ENCODE peak calls at places on chromosomes 16 and 17, in six cellular contexts. One of them, this sample, is unnamed.

GRCh38 chr17:55567240-55568216 is 56.3 kb upstream of the SMIM36 start:
- DNase-seq in activated naive CD4-positive, alpha-beta T cell treated with Interleukin-2 at 50 U/mL for 16 hours: no peak
- DNase-seq in naive thymus-derived CD4-positive, alpha-beta T cell: no peak
- DNase-seq in NCI-H1092 treated with DMSO at 0.1 percent for 48 hours: peak
- DNase-seq in glutamatergic neuron: no peak
- DNase-seq in fibroblast of the conjunctiva: no peak
- DNase-seq in this sample: no peak

GRCh38 chr17:34782271-34782670 is 179.0 kb downstream of the CCT6B start:
- DNase-seq in fibroblast of the conjunctiva: no peak
- DNase-seq in NCI-H1092 treated with DMSO at 0.1 percent for 48 hours: no peak
- DNase-seq in naive thymus-derived CD4-positive, alpha-beta T cell: no peak
- DNase-seq in glutamatergic neuron: no peak
- DNase-seq in activated naive CD4-positive, alpha-beta T cell treated with Interleukin-2 at 50 U/mL for 16 hours: no peak
- DNase-seq in this sample: no peak

GRCh38 chr17:27491713-27492190 is 35.5 kb downstream of the KSR1 start:
- DNase-seq in fibroblast of the conjunctiva: no peak
- DNase-seq in glutamatergic neuron: peak
- DNase-seq in activated naive CD4-positive, alpha-beta T cell treated with Interleukin-2 at 50 U/mL for 16 hours: no peak
- DNase-seq in NCI-H1092 treated with DMSO at 0.1 percent for 48 hours: no peak
- DNase-seq in naive thymus-derived CD4-positive, alpha-beta T cell: no peak
- DNase-seq in this sample: no peak

GRCh38 chr17:2975469-2975958 is 87.9 kb downstream of the OR1D5 start:
- DNase-seq in NCI-H1092 treated with DMSO at 0.1 percent for 48 hours: no peak
- DNase-seq in activated naive CD4-positive, alpha-beta T cell treated with Interleukin-2 at 50 U/mL for 16 hours: no peak
- DNase-seq in fibroblast of the conjunctiva: no peak
- DNase-seq in naive thymus-derived CD4-positive, alpha-beta T cell: no peak
- DNase-seq in glutamatergic neuron: no peak
- DNase-seq in this sample: no peak

GRCh38 chr16:67015317-67015731 is 13.6 kb upstream of the CBFB start:
- DNase-seq in NCI-H1092 treated with DMSO at 0.1 percent for 48 hours: no peak
- DNase-seq in activated naive CD4-positive, alpha-beta T cell treated with Interleukin-2 at 50 U/mL for 16 hours: no peak
- DNase-seq in naive thymus-derived CD4-positive, alpha-beta T cell: no peak
- DNase-seq in glutamatergic neuron: no peak
- DNase-seq in fibroblast of the conjunctiva: no peak
- DNase-seq in this sample: no peak

GRCh38 chr17:38898812-38899348 is 26.5 kb upstream of the LASP1NB start:
- DNase-seq in NCI-H1092 treated with DMSO at 0.1 percent for 48 hours: no peak
- DNase-seq in activated naive CD4-positive, alpha-beta T cell treated with Interleukin-2 at 50 U/mL for 16 hours: peak
- DNase-seq in naive thymus-derived CD4-positive, alpha-beta T cell: peak
- DNase-seq in glutamatergic neuron: no peak
- DNase-seq in fibroblast of the conjunctiva: no peak
- DNase-seq in this sample: no peak

GRCh38 chr16:50502616-50503000 is 45.6 kb upstream of the NKD1 start:
- DNase-seq in glutamatergic neuron: no peak
- DNase-seq in fibroblast of the conjunctiva: no peak
- DNase-seq in naive thymus-derived CD4-positive, alpha-beta T cell: no peak
- DNase-seq in activated naive CD4-positive, alpha-beta T cell treated with Interleukin-2 at 50 U/mL for 16 hours: no peak
- DNase-seq in NCI-H1092 treated with DMSO at 0.1 percent for 48 hours: no peak
- DNase-seq in this sample: no peak

GRCh38 chr17:29929006-29929543 is 953 bp downstream of the SSH2 start:
- DNase-seq in naive thymus-derived CD4-positive, alpha-beta T cell: peak
- DNase-seq in glutamatergic neuron: peak
- DNase-seq in fibroblast of the conjunctiva: no peak
- DNase-seq in activated naive CD4-positive, alpha-beta T cell treated with Interleukin-2 at 50 U/mL for 16 hours: no peak
- DNase-seq in NCI-H1092 treated with DMSO at 0.1 percent for 48 hours: peak
- DNase-seq in this sample: no peak

This sample was measured in GM04503.